ENCODE peak calls at places on chromosomes 7 and 10, in four cellular contexts. I is upper lobe of left lung, F is neural progenitor cell, U is H7. V is an unnamed sample.

GRCh38 chr10:132434405-132435005 is 37.5 kb downstream of the PWWP2B start:
- DNase-seq in F (no peak), I (peak), U (no peak), V (peak)

GRCh38 chr10:72322030-72322279 is 32.8 kb downstream of the DNAJB12 start:
- DNase-seq in U (no peak), I (no peak), F (no peak), V (no peak)

GRCh38 chr10:131846224-131847101 is 54.3 kb upstream of the PPP2R2D start:
- DNase-seq in U (no peak), F (no peak), I (peak), V (no peak)

GRCh38 chr10:132508497-132509443 is 28.8 kb upstream of the INPP5A start:
- DNase-seq in U (peak), I (peak), F (no peak), V (no peak)

GRCh38 chr7:82204694-82205093 is 238.9 kb downstream of the CACNA2D1 start:
- DNase-seq in U (no peak), F (no peak), I (no peak), V (no peak)

GRCh38 chr10:9957352-9957751 is 1060.3 kb upstream of the CELF2 start:
- DNase-seq in U (no peak), I (no peak), F (no peak), V (no peak)

GRCh38 chr10:6399241-6399701 is 180.8 kb downstream of the PRKCQ start:
- DNase-seq in F (no peak), U (no peak), I (no peak), V (no peak)

GRCh38 chr10:124003481-124004371 is 89.7 kb downstream of the CHST15 start:
- DNase-seq in I (no peak), U (peak), F (no peak), V (no peak)

GRCh38 chr10:49371967-49372366 is 23.9 kb downstream of the DRGX start:
- DNase-seq in U (no peak), I (no peak), F (no peak), V (no peak)

GRCh38 chr10:12333382-12334185 is 15.8 kb upstream of the CAMK1D start:
- DNase-seq in I (no peak), U (no peak), F (no peak), V (peak)

GRCh38 chr10:97540669-97541500 is 31.7 kb upstream of the ANKRD2 start:
- DNase-seq in U (peak), I (no peak), F (no peak), V (no peak)
- H3K4me3 ChIP-seq in U (no peak), I (no peak), F (no peak), V (no peak)

DNA sequence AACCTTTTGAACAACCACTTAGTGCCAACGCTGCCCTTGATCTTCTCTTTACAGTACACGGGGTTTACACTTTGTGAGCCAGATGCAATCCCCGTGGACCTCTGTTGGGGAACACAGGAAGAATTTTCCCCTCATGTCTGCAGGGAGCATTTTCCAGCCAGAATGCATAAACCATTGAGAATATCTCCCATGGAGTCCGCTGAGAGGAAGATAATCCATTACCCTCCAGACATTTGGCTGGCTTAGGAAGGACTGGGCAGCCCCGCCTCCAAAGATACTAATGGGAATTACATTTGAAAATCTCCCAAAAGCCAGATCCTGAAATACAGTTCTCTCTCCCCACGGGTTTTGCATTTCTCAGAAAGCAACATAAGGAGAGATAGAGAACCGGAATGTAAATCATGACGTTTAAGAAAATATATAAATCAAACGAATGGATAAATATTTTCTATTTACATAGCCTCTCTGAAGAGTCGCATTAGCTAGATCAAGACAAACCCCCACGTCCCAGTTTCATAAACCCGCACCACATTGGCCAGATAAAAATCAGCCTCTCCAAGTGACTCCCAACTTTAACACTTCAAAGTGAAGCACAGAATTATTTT is 53.5 kb downstream of the TRIL start:
- DNase-seq in U (no peak), I (no peak), F (peak), V (no peak)
- H3K4me3 ChIP-seq in U (no peak), I (peak), F (no peak), V (no peak)

GRCh38 chr10:100710151-100710871 is 35.1 kb upstream of the PAX2 start:
- DNase-seq in U (peak), F (peak), I (peak), V (no peak)
- H3K4me3 ChIP-seq in U (peak), F (peak), I (no peak), V (no peak)

DNA sequence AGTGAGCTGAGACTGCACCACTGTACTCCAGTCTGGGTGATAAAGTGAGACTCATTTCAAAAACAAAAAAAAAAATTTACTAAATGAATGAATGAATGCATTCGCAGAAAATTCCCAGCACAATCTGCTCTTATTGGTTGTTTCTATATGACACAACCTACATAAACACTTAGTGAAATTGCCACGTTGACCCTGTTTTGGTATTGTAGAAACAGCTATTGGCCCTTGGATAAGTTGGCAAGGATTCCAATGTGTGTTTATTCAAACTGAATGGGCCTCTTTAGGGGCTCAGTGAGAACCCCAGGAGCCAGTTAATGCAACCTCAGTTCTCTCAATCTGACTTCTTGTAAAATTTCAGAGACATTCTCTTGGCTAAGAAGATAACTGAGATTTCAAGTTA is 66.0 kb downstream of the HHEX start:
- DNase-seq in F (no peak), U (no peak), I (no peak), V (no peak)
- H3K4me3 ChIP-seq in F (no peak), U (no peak), I (no peak), V (no peak)

V was measured in CD4-positive, alpha-beta memory T cell.